ENCODE peak calls at places on chromosomes 4 and X, in eight cellular contexts. L is ACHN, G is NCI-H69, W is aorta, O is EH, K is naive B cell, T is EL, A is dermis microvascular lymphatic vessel endothelial cell. P is an unnamed sample.

GRCh38 chrX:56068274-56068758 is 163.8 kb upstream of the KLF8 start:
- DNase-seq in A (no peak), W (no peak), K (peak), T (no peak), L (no peak), O (no peak), G (no peak), P (no peak)

GRCh38 chrX:54116391-54116790 is 66.7 kb downstream of the FAM120C start:
- DNase-seq in K (no peak), T (no peak), W (no peak), O (no peak), A (no peak), L (no peak), G (no peak), P (no peak)

GRCh38 chr4:14929669-14930068 is 72.6 kb upstream of the CPEB2 start:
- DNase-seq in W (no peak), O (no peak), L (no peak), G (no peak), K (no peak), T (no peak), A (no peak), P (no peak)

GRCh38 chr4:38623260-38623659 is 40.7 kb upstream of the KLF3 start:
- DNase-seq in A (no peak), K (no peak), L (no peak), T (no peak), W (no peak), O (no peak), G (no peak), P (no peak)

GRCh38 chr4:177250056-177250696 is 59.5 kb upstream of the NEIL3 start:
- DNase-seq in A (peak), K (peak), O (peak), T (peak), W (peak), L (peak), G (peak), P (peak)

GRCh38 chr4:181538435-181538834 is 704.8 kb upstream of the TENM3 start:
- DNase-seq in L (no peak), K (no peak), T (no peak), W (no peak), A (no peak), G (peak), O (no peak), P (no peak)

GRCh38 chr4:151117371-151117962 is 18.0 kb downstream of the RPS3A start:
- DNase-seq in K (peak), W (peak), A (peak), O (peak), T (peak), G (peak), L (peak), P (peak)

GRCh38 chrX:70133303-70134115 is at the start of gene IGBP1:
- DNase-seq in O (peak), A (peak), L (peak), W (peak), K (peak), T (peak), G (peak), P (peak)

GRCh38 chr4:40438384-40439026 is 103.4 kb downstream of the CHRNA9 start:
- DNase-seq in T (no peak), L (no peak), O (no peak), A (no peak), W (no peak), G (no peak), K (no peak), P (no peak)

P was measured in GM19239.